ENCODE peak calls at places on chromosomes 12 and 14, in nine cellular contexts. One of them, this sample, is unnamed.
A peak's percentile ranks its signal among the peaks of the same experiment; 100 is the strongest.

GRCh38 chr14:60095781-60096450 is 4.2 kb downstream of the PCNX4 start:
- DNase-seq in lower lobe of right lung: no peak
- DNase-seq in CD8-positive, alpha-beta T cell: no peak
- DNase-seq in HepG2: no peak
- DNase-seq in pancreas: no peak
- DNase-seq in endothelial cell: no peak
- DNase-seq in suprapubic skin: no peak
- DNase-seq in choroid plexus epithelial cell: peak; percentile 81
- DNase-seq in endodermal cell: no peak
- DNase-seq in this sample: no peak

GRCh38 chr12:75317784-75318183 is 12.3 kb downstream of the CAPS2 start:
- DNase-seq in lower lobe of right lung: no peak
- DNase-seq in CD8-positive, alpha-beta T cell: no peak
- DNase-seq in HepG2: no peak
- DNase-seq in pancreas: no peak
- DNase-seq in endothelial cell: no peak
- DNase-seq in suprapubic skin: no peak
- DNase-seq in choroid plexus epithelial cell: no peak
- DNase-seq in endodermal cell: no peak
- DNase-seq in this sample: no peak

GRCh38 chr12:75825686-75826085 is 205.9 kb downstream of the PHLDA1 start:
- DNase-seq in lower lobe of right lung: no peak
- DNase-seq in CD8-positive, alpha-beta T cell: no peak
- DNase-seq in HepG2: no peak
- DNase-seq in pancreas: no peak
- DNase-seq in endothelial cell: no peak
- DNase-seq in suprapubic skin: no peak
- DNase-seq in choroid plexus epithelial cell: peak; percentile 86
- DNase-seq in endodermal cell: no peak
- DNase-seq in this sample: peak; percentile 72

GRCh38 chr12:108731866-108732461 is 646 bp upstream of the CORO1C start:
- DNase-seq in lower lobe of right lung: peak; percentile 100
- DNase-seq in CD8-positive, alpha-beta T cell: peak; percentile 88
- DNase-seq in HepG2: peak; percentile 95
- DNase-seq in pancreas: peak; percentile 99
- DNase-seq in endothelial cell: peak; percentile 99
- DNase-seq in suprapubic skin: peak; percentile 100
- DNase-seq in choroid plexus epithelial cell: peak; percentile 99
- DNase-seq in endodermal cell: peak; percentile 100
- DNase-seq in this sample: peak; percentile 97

GRCh38 chr12:117805865-117806264 is 162.9 kb downstream of the KSR2 start:
- DNase-seq in lower lobe of right lung: no peak
- DNase-seq in CD8-positive, alpha-beta T cell: no peak
- DNase-seq in HepG2: no peak
- DNase-seq in pancreas: no peak
- DNase-seq in endothelial cell: no peak
- DNase-seq in suprapubic skin: no peak
- DNase-seq in choroid plexus epithelial cell: no peak
- DNase-seq in endodermal cell: no peak
- DNase-seq in this sample: no peak

GRCh38 chr12:5254703-5255102 is 177.2 kb upstream of the NTF3 start:
- DNase-seq in lower lobe of right lung: no peak
- DNase-seq in CD8-positive, alpha-beta T cell: no peak
- DNase-seq in HepG2: no peak
- DNase-seq in pancreas: no peak
- DNase-seq in endothelial cell: no peak
- DNase-seq in suprapubic skin: no peak
- DNase-seq in choroid plexus epithelial cell: no peak
- DNase-seq in endodermal cell: no peak
- DNase-seq in this sample: no peak

GRCh38 chr12:45357547-45358417 is 141.9 kb downstream of the ANO6 start:
- DNase-seq in lower lobe of right lung: no peak
- DNase-seq in CD8-positive, alpha-beta T cell: no peak
- DNase-seq in HepG2: peak; percentile 6
- DNase-seq in pancreas: no peak
- DNase-seq in endothelial cell: no peak
- DNase-seq in suprapubic skin: no peak
- DNase-seq in choroid plexus epithelial cell: peak; percentile 59
- DNase-seq in endodermal cell: no peak
- DNase-seq in this sample: no peak

GRCh38 chr12:53376747-53377146 is 3.2 kb upstream of the SP1 start:
- DNase-seq in lower lobe of right lung: no peak
- DNase-seq in CD8-positive, alpha-beta T cell: no peak
- DNase-seq in HepG2: no peak
- DNase-seq in pancreas: no peak
- DNase-seq in endothelial cell: no peak
- DNase-seq in suprapubic skin: no peak
- DNase-seq in choroid plexus epithelial cell: no peak
- DNase-seq in endodermal cell: no peak
- DNase-seq in this sample: no peak

GRCh38 chr12:107356266-107356936 is 263.1 kb upstream of the CRY1 start:
- DNase-seq in lower lobe of right lung: no peak
- DNase-seq in CD8-positive, alpha-beta T cell: no peak
- DNase-seq in HepG2: peak; percentile 31
- DNase-seq in pancreas: no peak
- DNase-seq in endothelial cell: no peak
- DNase-seq in suprapubic skin: no peak
- DNase-seq in choroid plexus epithelial cell: peak; percentile 92
- DNase-seq in endodermal cell: no peak
- DNase-seq in this sample: no peak

GRCh38 chr12:118193958-118194357 is 58.0 kb downstream of the PEBP1 start:
- DNase-seq in lower lobe of right lung: no peak
- DNase-seq in CD8-positive, alpha-beta T cell: no peak
- DNase-seq in HepG2: no peak
- DNase-seq in pancreas: no peak
- DNase-seq in endothelial cell: no peak
- DNase-seq in suprapubic skin: no peak
- DNase-seq in choroid plexus epithelial cell: no peak
- DNase-seq in endodermal cell: no peak
- DNase-seq in this sample: no peak

GRCh38 chr12:93125126-93125525 is 196.0 kb upstream of the EEA1 start:
- DNase-seq in lower lobe of right lung: no peak
- DNase-seq in CD8-positive, alpha-beta T cell: no peak
- DNase-seq in HepG2: no peak
- DNase-seq in pancreas: no peak
- DNase-seq in endothelial cell: no peak
- DNase-seq in suprapubic skin: no peak
- DNase-seq in choroid plexus epithelial cell: no peak
- DNase-seq in endodermal cell: no peak
- DNase-seq in this sample: no peak

GRCh38 chr12:24948816-24949722 is at the start of gene BCAT1:
- DNase-seq in lower lobe of right lung: peak; percentile 86
- DNase-seq in CD8-positive, alpha-beta T cell: no peak
- DNase-seq in HepG2: peak; percentile 61
- DNase-seq in pancreas: peak; percentile 89
- DNase-seq in endothelial cell: peak; percentile 75
- DNase-seq in suprapubic skin: peak; percentile 79
- DNase-seq in choroid plexus epithelial cell: peak; percentile 90
- DNase-seq in endodermal cell: peak; percentile 94
- DNase-seq in this sample: no peak

GRCh38 chr14:21192447-21192822 is 36.6 kb upstream of the OR5AU1 start:
- DNase-seq in lower lobe of right lung: no peak
- DNase-seq in CD8-positive, alpha-beta T cell: no peak
- DNase-seq in HepG2: no peak
- DNase-seq in pancreas: no peak
- DNase-seq in endothelial cell: no peak
- DNase-seq in suprapubic skin: no peak
- DNase-seq in choroid plexus epithelial cell: no peak
- DNase-seq in endodermal cell: peak; percentile 61
- DNase-seq in this sample: no peak

DNA sequence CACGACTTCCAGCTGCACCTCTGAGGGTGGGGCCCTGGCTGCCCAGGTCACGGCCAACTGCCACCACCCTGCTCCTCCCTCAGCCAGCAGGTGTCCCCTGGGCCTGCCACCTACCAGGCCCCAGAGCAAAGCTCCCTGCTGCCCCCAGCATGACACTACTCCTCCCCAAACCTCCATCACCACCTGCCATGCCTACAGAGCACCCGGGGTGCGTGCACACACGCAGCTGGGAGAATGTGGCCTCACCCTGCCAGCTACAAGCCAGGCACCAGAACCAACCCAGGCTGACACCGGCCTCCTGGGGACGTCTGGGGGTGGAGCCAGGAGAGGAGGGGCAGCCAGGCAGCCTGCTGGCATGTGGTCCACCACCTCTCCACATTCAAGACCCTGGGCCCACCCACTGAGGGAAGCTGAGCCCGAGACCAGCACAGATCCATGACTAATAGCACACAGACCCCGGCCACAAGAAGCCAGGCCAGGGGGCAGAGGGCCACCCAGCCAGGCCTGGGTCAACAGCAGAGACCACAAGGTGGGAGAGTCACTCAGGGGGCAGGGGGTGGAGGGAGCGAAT is 3.4 kb downstream of the JAG2 start:
- DNase-seq in lower lobe of right lung: no peak
- DNase-seq in CD8-positive, alpha-beta T cell: no peak
- DNase-seq in HepG2: no peak
- DNase-seq in pancreas: no peak
- DNase-seq in endothelial cell: no peak
- DNase-seq in suprapubic skin: no peak
- DNase-seq in choroid plexus epithelial cell: no peak
- DNase-seq in endodermal cell: no peak
- DNase-seq in this sample: no peak
- TF ChIP-seq CTCF in lower lobe of right lung: no peak
- TF ChIP-seq CTCF in CD8-positive, alpha-beta T cell: no peak
- TF ChIP-seq CTCF in HepG2: no peak
- TF ChIP-seq CTCF in pancreas: no peak
- TF ChIP-seq CTCF in endothelial cell: no peak
- TF ChIP-seq CTCF in suprapubic skin: no peak
- TF ChIP-seq CTCF in choroid plexus epithelial cell: no peak
- TF ChIP-seq CTCF in endodermal cell: no peak
- TF ChIP-seq CTCF in this sample: no peak

DNA sequence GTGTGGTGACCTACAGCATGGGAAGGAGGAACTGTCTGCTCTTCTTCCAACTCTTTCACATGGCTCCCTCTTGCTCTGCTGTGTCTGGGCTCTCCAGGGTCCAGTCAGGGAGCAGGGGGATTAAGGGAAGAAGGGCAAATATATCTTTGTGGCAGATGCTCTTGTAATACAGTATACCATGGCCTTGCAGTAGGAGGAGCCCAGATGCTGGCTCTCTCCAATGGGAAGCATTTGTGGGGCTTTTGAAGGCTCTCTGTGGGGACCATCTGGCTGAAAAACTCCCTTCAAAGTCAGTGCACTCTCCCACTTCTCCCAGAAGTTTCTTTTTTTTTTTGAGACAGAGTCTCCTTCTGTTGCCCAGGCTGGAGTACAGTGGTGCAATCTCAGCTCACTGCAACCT is 76.6 kb upstream of the TMPO start:
- DNase-seq in lower lobe of right lung: no peak
- DNase-seq in CD8-positive, alpha-beta T cell: no peak
- DNase-seq in HepG2: no peak
- DNase-seq in pancreas: no peak
- DNase-seq in endothelial cell: no peak
- DNase-seq in suprapubic skin: no peak
- DNase-seq in choroid plexus epithelial cell: no peak
- DNase-seq in endodermal cell: peak; percentile 45
- DNase-seq in this sample: no peak
- TF ChIP-seq CTCF in lower lobe of right lung: no peak
- TF ChIP-seq CTCF in CD8-positive, alpha-beta T cell: no peak
- TF ChIP-seq CTCF in HepG2: no peak
- TF ChIP-seq CTCF in pancreas: no peak
- TF ChIP-seq CTCF in endothelial cell: no peak
- TF ChIP-seq CTCF in suprapubic skin: no peak
- TF ChIP-seq CTCF in choroid plexus epithelial cell: no peak
- TF ChIP-seq CTCF in endodermal cell: no peak
- TF ChIP-seq CTCF in this sample: no peak

GRCh38 chr14:35140718-35141581 is 18.6 kb downstream of the PRORP start:
- DNase-seq in lower lobe of right lung: no peak
- DNase-seq in CD8-positive, alpha-beta T cell: no peak
- DNase-seq in HepG2: peak; percentile 68
- DNase-seq in pancreas: no peak
- DNase-seq in endothelial cell: no peak
- DNase-seq in suprapubic skin: no peak
- DNase-seq in choroid plexus epithelial cell: peak; percentile 55
- DNase-seq in endodermal cell: no peak
- DNase-seq in this sample: no peak
- TF ChIP-seq CTCF in lower lobe of right lung: peak; percentile 54
- TF ChIP-seq CTCF in CD8-positive, alpha-beta T cell: peak; percentile 83
- TF ChIP-seq CTCF in HepG2: peak; percentile 64
- TF ChIP-seq CTCF in pancreas: peak; percentile 23
- TF ChIP-seq CTCF in endothelial cell: peak; percentile 81
- TF ChIP-seq CTCF in suprapubic skin: no peak
- TF ChIP-seq CTCF in choroid plexus epithelial cell: peak; percentile 33
- TF ChIP-seq CTCF in endodermal cell: no peak
- TF ChIP-seq CTCF in this sample: peak; percentile 46

GRCh38 chr12:57213068-57213715 is 3.4 kb upstream of the NXPH4 start:
- DNase-seq in lower lobe of right lung: peak; percentile 90
- DNase-seq in CD8-positive, alpha-beta T cell: peak; percentile 72
- DNase-seq in HepG2: peak; percentile 53
- DNase-seq in pancreas: peak; percentile 94
- DNase-seq in endothelial cell: peak; percentile 89
- DNase-seq in suprapubic skin: peak; percentile 92
- DNase-seq in choroid plexus epithelial cell: peak; percentile 88
- DNase-seq in endodermal cell: peak; percentile 98
- DNase-seq in this sample: peak; percentile 59

GRCh38 chr12:57211791-57212700 is 4.5 kb upstream of the NXPH4 start:
- DNase-seq in lower lobe of right lung: no peak
- DNase-seq in CD8-positive, alpha-beta T cell: no peak
- DNase-seq in HepG2: no peak
- DNase-seq in pancreas: no peak
- DNase-seq in endothelial cell: no peak
- DNase-seq in suprapubic skin: peak; percentile 69
- DNase-seq in choroid plexus epithelial cell: no peak
- DNase-seq in endodermal cell: no peak
- DNase-seq in this sample: no peak

GRCh38 chr12:57213763-57214397 is 2.7 kb upstream of the NXPH4 start:
- DNase-seq in lower lobe of right lung: no peak
- DNase-seq in CD8-positive, alpha-beta T cell: no peak
- DNase-seq in HepG2: no peak
- DNase-seq in pancreas: no peak
- DNase-seq in endothelial cell: no peak
- DNase-seq in suprapubic skin: no peak
- DNase-seq in choroid plexus epithelial cell: no peak
- DNase-seq in endodermal cell: no peak
- DNase-seq in this sample: no peak

GRCh38 chr12:57210926-57211700 is 5.5 kb upstream of the NXPH4 start:
- DNase-seq in lower lobe of right lung: no peak
- DNase-seq in CD8-positive, alpha-beta T cell: no peak
- DNase-seq in HepG2: no peak
- DNase-seq in pancreas: no peak
- DNase-seq in endothelial cell: no peak
- DNase-seq in suprapubic skin: no peak
- DNase-seq in choroid plexus epithelial cell: no peak
- DNase-seq in endodermal cell: no peak
- DNase-seq in this sample: no peak

GRCh38 chr12:57212701-57213067 is 3.9 kb upstream of the NXPH4 start:
- DNase-seq in lower lobe of right lung: no peak
- DNase-seq in CD8-positive, alpha-beta T cell: no peak
- DNase-seq in HepG2: no peak
- DNase-seq in pancreas: no peak
- DNase-seq in endothelial cell: no peak
- DNase-seq in suprapubic skin: no peak
- DNase-seq in choroid plexus epithelial cell: no peak
- DNase-seq in endodermal cell: peak; percentile 71
- DNase-seq in this sample: no peak
- TF ChIP-seq CTCF in lower lobe of right lung: no peak
- TF ChIP-seq CTCF in CD8-positive, alpha-beta T cell: no peak
- TF ChIP-seq CTCF in HepG2: no peak
- TF ChIP-seq CTCF in pancreas: no peak
- TF ChIP-seq CTCF in endothelial cell: no peak
- TF ChIP-seq CTCF in suprapubic skin: no peak
- TF ChIP-seq CTCF in choroid plexus epithelial cell: no peak
- TF ChIP-seq CTCF in endodermal cell: no peak
- TF ChIP-seq CTCF in this sample: no peak

GRCh38 chr14:73870525-73871235 is 16.0 kb upstream of the ZNF410 start:
- DNase-seq in lower lobe of right lung: no peak
- DNase-seq in CD8-positive, alpha-beta T cell: no peak
- DNase-seq in HepG2: no peak
- DNase-seq in pancreas: no peak
- DNase-seq in endothelial cell: no peak
- DNase-seq in suprapubic skin: no peak
- DNase-seq in choroid plexus epithelial cell: no peak
- DNase-seq in endodermal cell: peak; percentile 59
- DNase-seq in this sample: no peak
- TF ChIP-seq CTCF in lower lobe of right lung: no peak
- TF ChIP-seq CTCF in CD8-positive, alpha-beta T cell: no peak
- TF ChIP-seq CTCF in HepG2: no peak
- TF ChIP-seq CTCF in pancreas: no peak
- TF ChIP-seq CTCF in endothelial cell: no peak
- TF ChIP-seq CTCF in suprapubic skin: no peak
- TF ChIP-seq CTCF in choroid plexus epithelial cell: no peak
- TF ChIP-seq CTCF in endodermal cell: no peak
- TF ChIP-seq CTCF in this sample: no peak